ENCODE peak calls at places on chromosomes 16 and 17, in ten cellular contexts. J, Z, L, B, E, I, M, F, T and U are unnamed samples.

GRCh38 chr17:17448076-17448475 is 28.7 kb upstream of the MED9 start:
- DNase-seq in J (no peak), Z (no peak), L (no peak), B (no peak), E (no peak), I (no peak), M (no peak), F (no peak), T (no peak), U (no peak)

GRCh38 chr16:16075463-16076399 is 126.3 kb downstream of the ABCC1 start:
- DNase-seq in J (peak; percentile 71), Z (no peak), L (no peak), B (no peak), E (peak; percentile 47), I (no peak), M (no peak), F (no peak), T (no peak), U (no peak)

GRCh38 chr17:4229627-4230026 is 34.2 kb downstream of the ANKFY1 start:
- DNase-seq in J (no peak), Z (no peak), L (no peak), B (no peak), E (peak; percentile 51), I (no peak), M (peak; percentile 65), F (peak; percentile 62), T (no peak), U (no peak)

GRCh38 chr16:8889893-8890548 is 7.9 kb downstream of the LITAFD start:
- DNase-seq in J (no peak), Z (no peak), L (no peak), B (no peak), E (no peak), I (no peak), M (no peak), F (no peak), T (no peak), U (no peak)

GRCh38 chr16:76280421-76280820 is 3.2 kb downstream of the CNTNAP4 start:
- DNase-seq in J (no peak), Z (no peak), L (no peak), B (no peak), E (no peak), I (no peak), M (no peak), F (no peak), T (no peak), U (no peak)

GRCh38 chr17:47896672-47897490 is 845 bp downstream of the SP2 start:
- DNase-seq in J (peak; percentile 8), Z (no peak), L (peak; percentile 14), B (no peak), E (no peak), I (no peak), M (no peak), F (no peak), T (no peak), U (no peak)

GRCh38 chr16:11303405-11304138 is 22.4 kb upstream of the PRM1 start:
- DNase-seq in J (no peak), Z (no peak), L (peak; percentile 56), B (no peak), E (no peak), I (no peak), M (no peak), F (no peak), T (no peak), U (no peak)

GRCh38 chr17:40938981-40939380 is 1.5 kb upstream of the KRT23 start:
- DNase-seq in J (no peak), Z (no peak), L (no peak), B (no peak), E (no peak), I (no peak), M (no peak), F (no peak), T (no peak), U (no peak)

GRCh38 chr16:83147244-83147643 is 520.5 kb downstream of the CDH13 start:
- DNase-seq in J (no peak), Z (no peak), L (no peak), B (no peak), E (no peak), I (no peak), M (peak; percentile 86), F (no peak), T (no peak), U (no peak)

GRCh38 chr17:60065867-60066266 is 12.9 kb downstream of the HEATR6 start:
- DNase-seq in J (no peak), Z (no peak), L (peak; percentile 56), B (no peak), E (no peak), I (no peak), M (no peak), F (no peak), T (no peak), U (no peak)

GRCh38 chr17:249236-249993 is 68.0 kb upstream of the DOC2B start:
- DNase-seq in J (no peak), Z (no peak), L (no peak), B (no peak), E (peak; percentile 6), I (no peak), M (no peak), F (peak; percentile 9), T (no peak), U (no peak)

DNA sequence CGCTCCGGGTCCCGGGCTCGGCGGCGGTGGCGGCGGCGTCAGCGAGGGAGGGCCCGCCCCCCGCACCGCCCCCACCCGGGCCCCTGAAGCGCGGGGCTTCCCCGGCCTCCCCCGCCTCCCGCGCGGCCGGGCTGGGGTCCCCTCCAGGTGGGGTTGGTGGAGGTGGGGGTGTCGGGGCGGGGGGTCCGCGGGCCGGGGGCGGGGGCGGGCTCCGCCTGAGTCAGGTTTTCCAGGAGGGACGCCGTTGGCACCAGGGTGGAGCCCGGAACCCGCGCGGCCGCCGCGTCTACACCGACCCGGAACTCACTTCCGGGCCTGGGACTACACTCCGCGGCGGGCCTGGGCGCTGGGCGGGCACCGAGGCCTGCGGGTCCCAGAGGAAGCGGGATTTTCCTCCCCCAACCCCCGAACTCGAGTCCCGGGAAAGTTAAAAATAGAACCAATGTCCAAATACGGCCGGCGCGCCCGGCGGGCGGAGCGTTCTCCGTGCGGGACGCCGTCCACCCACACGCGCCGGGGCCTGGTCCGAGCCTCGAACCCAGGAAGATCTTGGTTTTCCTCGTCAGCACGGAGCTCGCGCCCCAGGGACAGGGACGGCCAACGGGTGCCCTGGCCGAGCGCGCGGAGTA is 6.6 kb downstream of the MYO1C start:
- DNase-seq in J (peak; percentile 49), Z (no peak), L (peak; percentile 31), B (no peak), E (peak; percentile 80), I (peak; percentile 41), M (peak; percentile 58), F (peak; percentile 67), T (peak; percentile 47), U (peak; percentile 58)
- H3K4me3 ChIP-seq in J (peak overlapping the region; percentile 76), Z (peak overlapping the region; percentile 95), L (peak overlapping the region; percentile 68), B (peak overlapping the region; percentile 75), E (peak overlapping the region; percentile 84), I (peak overlapping the region; percentile 82), M (peak overlapping the region; percentile 20), F (no peak overlapping the region), T (peak overlapping the region; percentile 52), U (peak overlapping the region; percentile 52)

GRCh38 chr16:89476379-89476778 is 14.0 kb downstream of the ANKRD11 start:
- DNase-seq in J (no peak), Z (no peak), L (peak; percentile 71), B (no peak), E (no peak), I (no peak), M (no peak), F (no peak), T (no peak), U (no peak)

GRCh38 chr16:89473136-89473712 is 17.1 kb downstream of the ANKRD11 start:
- DNase-seq in J (no peak), Z (no peak), L (no peak), B (no peak), E (no peak), I (no peak), M (no peak), F (no peak), T (no peak), U (no peak)

GRCh38 chr16:89475144-89475543 is 15.2 kb downstream of the ANKRD11 start:
- DNase-seq in J (no peak), Z (no peak), L (no peak), B (no peak), E (no peak), I (no peak), M (peak; percentile 72), F (no peak), T (no peak), U (no peak)

GRCh38 chr16:89472711-89473075 is 17.7 kb downstream of the ANKRD11 start:
- DNase-seq in J (no peak), Z (no peak), L (no peak), B (no peak), E (no peak), I (no peak), M (no peak), F (no peak), T (no peak), U (no peak)

DNA sequence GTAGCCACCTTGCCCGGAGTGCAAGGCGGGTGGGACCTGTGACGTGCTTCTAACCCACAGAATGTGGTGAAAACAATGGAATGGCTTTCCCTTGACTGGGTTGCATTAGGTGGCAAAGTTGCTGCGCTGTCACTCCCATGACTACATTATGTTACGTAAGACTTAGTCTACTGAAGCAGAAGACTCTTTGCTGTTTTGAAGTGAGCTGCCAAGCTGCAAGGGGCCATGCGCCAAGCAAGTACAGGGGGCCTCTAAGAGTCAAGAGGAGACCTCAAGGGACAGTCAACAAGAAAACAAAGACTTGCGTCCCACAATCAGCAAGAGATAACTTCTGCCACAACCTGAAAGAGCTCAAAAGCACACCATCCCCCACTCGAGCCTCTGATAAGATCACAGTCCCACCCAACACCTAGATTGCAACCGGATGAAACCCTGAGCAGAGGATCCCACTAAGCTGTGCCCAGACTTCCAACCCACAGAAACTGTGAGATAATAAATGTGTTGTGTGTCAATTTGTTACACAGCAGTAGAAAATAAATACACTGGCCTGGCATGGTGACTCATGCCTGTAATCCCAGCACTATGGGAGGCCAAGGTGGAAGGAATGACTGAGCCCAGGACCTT is 16.5 kb downstream of the ANKRD11 start:
- DNase-seq in J (peak; percentile 48), Z (no peak), L (peak; percentile 50), B (no peak), E (no peak), I (no peak), M (peak; percentile 86), F (no peak), T (no peak), U (no peak)
- H3K4me1 ChIP-seq in J (peaks cover 17% of the 10 kb centered on the region), Z (peaks cover 33% of the 10 kb centered on the region), L (peaks cover 66% of the 10 kb centered on the region), B (peaks cover 8% of the 10 kb centered on the region), E (peaks cover 90% of the 10 kb centered on the region), I (peaks cover 23% of the 10 kb centered on the region), M (peaks cover 21% of the 10 kb centered on the region), F (peaks cover 60% of the 10 kb centered on the region), T (peaks cover 87% of the 10 kb centered on the region), U (peaks cover 81% of the 10 kb centered on the region)

DNA sequence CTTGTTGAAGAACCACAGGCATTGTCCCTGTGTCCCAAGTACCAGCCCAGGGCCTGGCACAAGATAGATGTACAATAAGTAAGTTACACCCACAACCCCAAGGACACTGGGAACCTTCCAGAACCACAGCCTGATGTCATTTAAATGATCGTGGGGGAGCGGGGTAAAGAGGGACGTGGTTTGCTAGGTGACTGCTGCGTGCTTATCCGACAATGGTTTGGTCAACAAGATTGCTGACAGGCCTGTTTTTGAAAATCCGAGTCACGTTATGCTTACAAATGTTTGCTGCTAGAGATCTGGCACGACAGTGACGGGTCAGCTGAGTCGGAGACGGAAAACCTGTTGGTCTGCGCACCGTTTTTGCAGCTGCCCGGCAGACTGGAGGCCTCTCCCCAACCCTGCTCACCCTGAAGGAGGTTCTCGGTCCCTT is 22.8 kb downstream of the COTL1 start:
- DNase-seq in J (peak; percentile 52), Z (no peak), L (no peak), B (no peak), E (no peak), I (no peak), M (no peak), F (no peak), T (no peak), U (no peak)
- H3K27ac ChIP-seq in J (no peak overlapping the region), Z (peak overlapping the region; percentile 97), L (no peak overlapping the region), B (no peak overlapping the region), E (no peak overlapping the region), I (no peak overlapping the region), M (no peak overlapping the region), F (peak overlapping the region; percentile 7), T (peak overlapping the region; percentile 75), U (peak overlapping the region; percentile 73)

GRCh38 chr17:7436556-7437368 is 1.5 kb downstream of the TMEM102 start:
- DNase-seq in J (peak; percentile 71), Z (no peak), L (peak; percentile 89), B (no peak), E (peak; percentile 80), I (peak; percentile 96), M (peak; percentile 95), F (peak; percentile 87), T (peak; percentile 68), U (peak; percentile 86)
- H3K4me3 ChIP-seq in J (peak overlapping the region; percentile 42), Z (peak overlapping the region; percentile 78), L (peak overlapping the region; percentile 71), B (peak overlapping the region; percentile 83), E (peak overlapping the region; percentile 69), I (peak overlapping the region; percentile 74), M (peak overlapping the region; percentile 23), F (no peak overlapping the region), T (peak overlapping the region; percentile 70), U (peak overlapping the region; percentile 65)